ENCODE peak calls at places on chromosomes 7 and 10, in four cellular contexts. W is GM23338, U is foreskin fibroblast, M is astrocyte of the spinal cord. R is an unnamed sample.

GRCh38 chr7:9201928-9202327 is 768.5 kb downstream of the NXPH1 start:
- DNase-seq in M (no peak), U (no peak), W (peak), R (no peak)

GRCh38 chr10:48233643-48234042 is 40.9 kb downstream of the FRMPD2 start:
- DNase-seq in M (no peak), W (no peak), U (no peak), R (no peak)

GRCh38 chr7:119900996-119901395 is 372.0 kb upstream of the KCND2 start:
- DNase-seq in U (no peak), M (no peak), W (peak), R (peak)

GRCh38 chr10:98460837-98461499 is 14.2 kb upstream of the HPS1 start:
- DNase-seq in M (peak), W (no peak), U (peak), R (peak)

GRCh38 chr10:76779163-76779820 is 858.3 kb downstream of the KCNMA1 start:
- DNase-seq in M (peak), U (peak), W (peak), R (peak)

GRCh38 chr10:51321968-51322367 is 247.7 kb downstream of the PRKG1 start:
- DNase-seq in U (peak), M (no peak), W (no peak), R (peak)

GRCh38 chr10:46234431-46235060 is 52.3 kb upstream of the ANTXRL start:
- DNase-seq in M (no peak), U (no peak), W (no peak), R (no peak)

GRCh38 chr10:124357583-124357930 is 61.2 kb downstream of the OAT start:
- DNase-seq in M (no peak), W (no peak), U (no peak), R (peak)

GRCh38 chr7:138440460-138440859 is 19.6 kb upstream of the TRIM24 start:
- DNase-seq in M (no peak), U (no peak), W (no peak), R (no peak)

GRCh38 chr10:95513941-95514392 is 47.2 kb downstream of the SORBS1 start:
- DNase-seq in M (peak), W (no peak), U (peak), R (peak)

GRCh38 chr7:151736403-151736909 is 140.5 kb downstream of the PRKAG2 start:
- DNase-seq in M (peak), W (peak), U (peak), R (peak)

GRCh38 chr7:135238112-135238744 is 4.6 kb downstream of the STRA8 start:
- DNase-seq in W (peak), U (no peak), M (no peak), R (peak)
- TF ChIP-seq CTCF in W (peak), U (peak), M (peak), R (peak)

GRCh38 chr7:117114272-117114671 is 161.0 kb downstream of the ST7 start:
- DNase-seq in W (no peak), U (no peak), M (no peak), R (no peak)
- TF ChIP-seq CTCF in W (no peak), U (no peak), M (no peak), R (no peak)

GRCh38 chr10:80535671-80536360 is 1.9 kb upstream of the SH2D4B start:
- DNase-seq in W (peak), U (no peak), M (no peak), R (peak)
- TF ChIP-seq CTCF in W (peak), U (peak), M (peak), R (peak)

DNA sequence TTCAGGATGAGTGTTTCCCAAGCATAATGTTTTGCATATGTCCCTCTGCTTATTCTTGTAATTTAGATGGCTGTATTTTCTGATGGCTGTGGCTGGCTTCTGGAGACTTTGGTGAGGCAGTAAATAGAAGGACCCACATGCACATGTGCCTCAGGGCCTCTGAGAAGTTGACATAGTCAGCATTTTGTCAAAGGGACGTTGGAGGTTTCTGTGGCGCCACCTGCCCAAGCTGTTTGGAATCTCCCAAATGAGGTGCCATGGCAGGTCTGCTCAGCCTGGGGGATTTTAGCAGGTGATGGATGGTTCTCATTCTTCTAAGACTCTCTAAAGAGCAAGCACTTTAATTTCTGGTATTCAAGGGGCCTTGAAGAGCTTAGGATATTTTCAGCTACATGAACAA is 29.8 kb downstream of the C10orf120 start:
- DNase-seq in W (peak), M (no peak), U (no peak), R (no peak)
- TF ChIP-seq CTCF in W (peak), M (no peak), U (no peak), R (no peak)

GRCh38 chr10:79424221-79425073 is 21.0 kb downstream of the ZCCHC24 start:
- DNase-seq in U (no peak), W (no peak), M (peak), R (no peak)

GRCh38 chr10:79418886-79419595 is 26.4 kb downstream of the ZCCHC24 start:
- DNase-seq in M (no peak), W (no peak), U (no peak), R (no peak)

GRCh38 chr10:79425074-79425532 is 20.3 kb downstream of the ZCCHC24 start:
- DNase-seq in U (no peak), W (no peak), M (no peak), R (no peak)

GRCh38 chr10:79420974-79421688 is 24.3 kb downstream of the ZCCHC24 start:
- DNase-seq in U (no peak), M (no peak), W (no peak), R (no peak)

DNA sequence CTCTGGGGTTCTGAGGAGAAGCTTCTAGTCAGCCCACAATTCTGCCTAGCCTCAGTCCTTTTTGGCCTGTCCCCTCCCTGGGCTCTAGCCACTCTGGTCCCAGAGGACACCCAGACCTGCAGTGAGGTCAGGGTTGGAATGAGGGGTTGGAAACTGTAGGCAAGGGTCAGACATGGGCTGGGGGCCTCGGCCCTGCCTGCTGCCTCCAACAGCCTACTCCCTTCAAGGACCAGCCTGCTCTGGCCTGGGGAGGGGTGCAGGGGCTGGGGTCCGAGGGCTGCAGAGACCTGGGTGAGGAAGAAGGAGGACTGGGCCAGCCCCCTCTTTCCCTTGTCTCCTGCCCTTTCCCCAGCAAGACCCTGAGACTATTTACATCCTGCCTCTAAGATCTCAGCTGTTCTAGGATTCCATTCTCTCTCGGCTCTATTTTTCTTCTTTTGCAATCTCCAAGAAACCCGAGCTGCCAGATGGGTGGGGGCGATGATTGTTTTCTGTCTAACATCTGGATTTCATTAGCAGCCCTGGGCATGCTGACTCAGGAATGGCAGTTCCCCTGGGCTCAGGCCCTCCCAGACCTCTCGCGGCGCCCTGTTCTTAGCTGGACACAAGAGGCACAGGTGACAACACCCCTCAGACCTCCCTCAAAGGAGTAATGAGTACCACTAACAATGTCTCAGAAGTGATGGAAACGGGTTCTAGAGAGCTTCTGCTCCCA is 23.1 kb downstream of the ZCCHC24 start:
- DNase-seq in W (no peak), M (peak), U (peak), R (no peak)
- TF ChIP-seq CTCF in W (no peak), M (no peak), U (no peak), R (no peak)

R was measured in epithelial cell of esophagus.